ENCODE peak calls at places on chromosomes 7 and 10, in four cellular contexts. B is GM12878, U is K562, N is HepG2. E is an unnamed sample.

GRCh38 chr7:53272081-53272480 is 236.6 kb downstream of the POM121L12 start:
- DNase-seq in B (no peak), U (no peak), N (no peak), E (no peak)

GRCh38 chr7:96218844-96219243 is 103.1 kb downstream of the SLC25A13 start:
- DNase-seq in B (no peak), U (no peak), N (no peak), E (no peak)

GRCh38 chr7:139542308-139543151 is 19.0 kb downstream of the CLEC2L start:
- DNase-seq in B (no peak), U (peak), N (no peak), E (no peak)

GRCh38 chr7:7789551-7789988 is 71.2 kb upstream of the RPA3 start:
- DNase-seq in B (peak), U (no peak), N (no peak), E (no peak)

GRCh38 chr7:50481867-50482266 is 31.7 kb upstream of the FIGNL1 start:
- DNase-seq in B (no peak), U (no peak), N (no peak), E (no peak)

GRCh38 chr7:18357691-18358090 is 137.9 kb upstream of the HDAC9 start:
- DNase-seq in B (no peak), U (peak), N (no peak), E (no peak)

GRCh38 chr10:96502561-96503267 is 11.0 kb downstream of the TLL2 start:
- DNase-seq in B (no peak), U (no peak), N (no peak), E (no peak)

GRCh38 chr7:105136221-105136620 is 122.2 kb downstream of the KMT2E start:
- DNase-seq in B (no peak), U (no peak), N (peak), E (no peak)

GRCh38 chr10:22712959-22713852 is 1.2 kb downstream of the PIP4K2A start:
- DNase-seq in B (no peak), U (peak), N (peak), E (peak)

GRCh38 chr10:33157108-33157507 is 177.4 kb downstream of the NRP1 start:
- DNase-seq in B (no peak), U (no peak), N (no peak), E (no peak)

GRCh38 chr10:122510326-122510725 is 49.0 kb downstream of the HTRA1 start:
- DNase-seq in B (no peak), U (no peak), N (no peak), E (no peak)

GRCh38 chr10:14571866-14572507 is 202.7 kb downstream of the FAM107B start:
- DNase-seq in B (no peak), U (no peak), N (peak), E (no peak)

GRCh38 chr7:96067321-96067720 is 254.6 kb downstream of the SLC25A13 start:
- DNase-seq in B (no peak), U (no peak), N (no peak), E (no peak)

GRCh38 chr7:16754869-16755317 is 1.3 kb downstream of the TSPAN13 start:
- DNase-seq in B (no peak), U (no peak), N (no peak), E (no peak)

GRCh38 chr7:1601956-1602355 is 32.1 kb upstream of the PSMG3 start:
- DNase-seq in B (no peak), U (no peak), N (no peak), E (no peak)

GRCh38 chr10:20890491-20891337 is 6.4 kb downstream of the NEBL start:
- DNase-seq in B (no peak), U (no peak), N (no peak), E (no peak)

GRCh38 chr7:134623193-134623592 is 23.5 kb upstream of the BPGM start:
- DNase-seq in B (no peak), U (no peak), N (no peak), E (no peak)

GRCh38 chr7:39300276-39300675 is 265.9 kb upstream of the YAE1 start:
- DNase-seq in B (no peak), U (no peak), N (no peak), E (no peak)

GRCh38 chr10:6321880-6322279 is 119.1 kb downstream of the PFKFB3 start:
- DNase-seq in B (no peak), U (no peak), N (no peak), E (no peak)

GRCh38 chr10:132468651-132469050 is 68.9 kb upstream of the INPP5A start:
- DNase-seq in B (no peak), U (no peak), N (no peak), E (no peak)

GRCh38 chr10:119973261-119973660 is 80.7 kb downstream of the SEC23IP start:
- DNase-seq in B (peak), U (no peak), N (no peak), E (no peak)

GRCh38 chr10:130141878-130142277 is 5.7 kb downstream of the GLRX3 start:
- DNase-seq in B (no peak), U (no peak), N (no peak), E (no peak)

GRCh38 chr7:31814187-31814586 is 127.2 kb downstream of the PPP1R17 start:
- DNase-seq in B (no peak), U (no peak), N (peak), E (peak)

GRCh38 chr7:150631084-150631824 is 931 bp downstream of the GIMAP6 start:
- DNase-seq in B (peak), U (no peak), N (no peak), E (no peak)

GRCh38 chr7:55081067-55081853 is 62.4 kb downstream of the EGFR start:
- DNase-seq in B (no peak), U (no peak), N (no peak), E (no peak)

GRCh38 chr7:150610193-150610592 is 22.0 kb downstream of the GIMAP6 start:
- DNase-seq in B (no peak), U (no peak), N (no peak), E (no peak)

GRCh38 chr7:83731154-83731553 is 82.2 kb upstream of the SEMA3E start:
- DNase-seq in B (no peak), U (no peak), N (no peak), E (no peak)

GRCh38 chr7:91089382-91089963 is 174.8 kb upstream of the FZD1 start:
- DNase-seq in B (no peak), U (peak), N (peak), E (no peak)

GRCh38 chr7:91383186-91383585 is 119.0 kb downstream of the FZD1 start:
- DNase-seq in B (no peak), U (no peak), N (no peak), E (no peak)

GRCh38 chr7:110308791-110309190 is 782.1 kb upstream of the LRRN3 start:
- DNase-seq in B (no peak), U (no peak), N (no peak), E (no peak)

GRCh38 chr10:7797582-7797981 is 9.6 kb downstream of the ATP5F1C start:
- DNase-seq in B (no peak), U (peak), N (no peak), E (no peak)

GRCh38 chr7:64999165-65000004 is 7.1 kb downstream of the ERV3-1 start:
- DNase-seq in B (peak), U (peak), N (peak), E (no peak)

GRCh38 chr7:113606325-113606724 is 312.5 kb downstream of the PPP1R3A start:
- DNase-seq in B (no peak), U (no peak), N (no peak), E (no peak)

GRCh38 chr10:70319824-70320223 is 36.0 kb upstream of the NPFFR1 start:
- DNase-seq in B (no peak), U (no peak), N (no peak), E (no peak)

GRCh38 chr10:4568086-4568485 is 257.9 kb upstream of the AKR1E2 start:
- DNase-seq in B (no peak), U (no peak), N (no peak), E (no peak)
- TF ChIP-seq NR2C2 in B (no peak), U (no peak), N (no peak), E (no peak)

DNA sequence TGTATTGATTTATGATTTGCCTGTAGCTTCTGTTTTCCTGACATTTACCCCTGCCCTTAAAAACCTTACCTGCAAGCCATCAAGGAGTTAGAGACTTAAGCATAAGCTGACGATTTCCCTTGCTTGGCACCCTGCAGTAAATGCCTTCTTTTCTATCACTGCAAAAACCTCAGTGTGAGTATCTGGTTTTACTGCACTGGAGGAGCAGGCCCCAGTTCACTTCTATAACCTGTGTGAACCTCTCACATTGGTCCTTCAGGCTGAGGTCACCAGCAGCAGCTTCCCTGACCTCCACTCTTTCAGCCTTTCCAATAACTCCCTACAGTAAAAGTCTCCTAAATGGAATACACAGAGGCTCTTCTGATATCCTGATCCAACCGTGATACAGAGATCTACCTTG is 30.5 kb downstream of the NUP42 start:
- DNase-seq in B (no peak), U (no peak), N (no peak), E (no peak)
- TF ChIP-seq CTCF in B (no peak), U (no peak), N (no peak), E (no peak)

DNA sequence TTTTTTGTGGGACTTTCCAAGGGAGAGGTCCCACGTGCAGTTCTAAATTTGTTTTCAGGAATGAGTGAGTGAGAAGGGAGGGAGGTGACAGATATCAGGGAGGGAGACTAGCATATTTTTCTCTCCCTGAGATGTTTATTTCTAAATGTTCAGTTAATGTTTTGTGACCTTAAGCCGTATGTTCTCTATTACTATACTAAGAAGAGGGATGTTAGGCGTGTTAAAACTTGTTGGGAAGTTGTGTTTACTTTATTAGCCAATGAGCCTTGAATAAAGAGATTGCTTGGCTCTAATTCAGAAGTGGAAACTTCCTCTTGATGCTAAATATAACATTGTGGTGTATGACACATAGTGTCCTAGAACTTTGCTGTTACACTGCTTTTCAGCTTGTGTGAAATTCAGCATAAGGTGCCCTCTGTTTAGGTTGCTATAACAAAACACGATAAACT is 37.3 kb downstream of the DNAH11 start:
- DNase-seq in B (peak), U (no peak), N (no peak), E (no peak)
- TF ChIP-seq ATF3 in B (no peak), U (no peak), N (no peak), E (no peak)

GRCh38 chr7:101545441-101546190 is 83.5 kb downstream of the MYL10 start:
- DNase-seq in B (no peak), U (no peak), N (no peak), E (no peak)

GRCh38 chr7:101546308-101546936 is 82.7 kb downstream of the MYL10 start:
- DNase-seq in B (no peak), U (no peak), N (no peak), E (no peak)

GRCh38 chr7:101549734-101550133 is 79.4 kb downstream of the MYL10 start:
- DNase-seq in B (no peak), U (no peak), N (no peak), E (peak)

GRCh38 chr7:101547022-101547915 is 81.8 kb downstream of the MYL10 start:
- DNase-seq in B (no peak), U (no peak), N (no peak), E (no peak)

DNA sequence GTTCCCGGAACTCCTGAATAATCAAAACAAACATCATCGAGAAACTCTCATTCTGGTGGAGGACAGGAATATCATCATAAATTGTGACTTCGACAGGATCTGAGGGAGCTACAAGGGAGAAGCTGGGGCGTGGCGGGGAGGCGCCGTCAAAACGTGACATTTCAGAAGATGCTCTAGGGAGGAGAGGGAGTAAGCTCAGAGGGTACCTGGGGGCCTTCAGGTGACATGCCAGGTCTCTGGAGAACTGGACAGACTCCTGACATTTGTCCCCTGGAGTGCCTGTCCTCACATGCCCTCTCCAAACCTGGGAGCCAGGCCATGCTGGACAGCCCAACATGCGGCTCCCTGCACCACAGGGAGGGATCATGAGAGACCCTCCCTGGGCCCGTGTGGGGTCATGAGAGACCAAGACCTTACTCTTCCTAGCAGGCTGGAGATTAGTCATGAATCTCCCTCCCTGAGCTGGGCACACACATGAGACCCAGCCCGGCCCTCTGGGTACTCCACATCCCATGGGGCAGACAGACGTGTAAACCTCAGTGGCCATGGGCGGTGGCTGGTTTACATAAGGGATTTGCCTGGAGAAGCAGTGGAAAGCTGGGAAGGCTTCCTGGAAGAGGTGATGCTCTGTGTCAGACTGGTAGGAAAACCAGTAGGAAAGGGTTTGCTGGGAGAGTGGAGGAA is 81.0 kb downstream of the MYL10 start:
- DNase-seq in B (no peak), U (no peak), N (no peak), E (peak)
- TF ChIP-seq NR2C2 in B (no peak), U (no peak), N (no peak), E (no peak)

DNA sequence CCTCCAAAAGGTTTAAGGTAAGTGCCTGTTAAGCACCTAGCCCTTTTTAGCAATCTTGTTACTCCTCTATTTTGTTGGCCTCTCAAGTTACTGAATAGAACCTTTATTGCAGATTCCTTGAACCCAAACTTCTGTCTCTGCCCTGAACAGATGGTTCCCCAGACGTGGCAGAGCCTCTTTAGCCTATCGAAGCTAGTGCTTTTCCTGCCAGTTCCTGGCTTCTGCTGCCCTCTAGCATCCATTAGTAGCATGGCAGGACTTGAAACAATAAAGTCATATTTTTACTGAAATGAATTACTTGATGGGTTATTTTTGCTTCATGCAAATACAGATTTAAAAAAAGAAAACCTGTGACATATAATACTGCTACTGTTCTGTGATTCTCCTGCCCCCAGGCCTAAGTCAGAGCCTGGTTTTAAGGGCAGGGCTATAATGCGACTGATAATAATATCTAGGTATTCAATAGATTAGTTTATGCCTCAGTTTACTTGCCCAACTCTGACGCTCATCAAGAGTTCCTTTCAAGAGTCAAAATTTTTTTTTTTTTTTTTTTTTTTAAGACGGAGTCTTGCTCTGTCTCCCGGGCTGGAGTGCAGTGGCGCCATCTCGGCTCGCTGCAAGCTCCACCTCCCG is 84.3 kb upstream of the PHF14 start:
- DNase-seq in B (no peak), U (peak), N (peak), E (peak)
- TF ChIP-seq CTCF in B (peak), U (peak), N (peak), E (peak)

GRCh38 chr7:5230272-5231067 is 40.4 kb downstream of the WIPI2 start:
- DNase-seq in B (no peak), U (no peak), N (no peak), E (no peak)
- TF ChIP-seq ATF3 in B (no peak), U (no peak), N (no peak), E (no peak)

DNA sequence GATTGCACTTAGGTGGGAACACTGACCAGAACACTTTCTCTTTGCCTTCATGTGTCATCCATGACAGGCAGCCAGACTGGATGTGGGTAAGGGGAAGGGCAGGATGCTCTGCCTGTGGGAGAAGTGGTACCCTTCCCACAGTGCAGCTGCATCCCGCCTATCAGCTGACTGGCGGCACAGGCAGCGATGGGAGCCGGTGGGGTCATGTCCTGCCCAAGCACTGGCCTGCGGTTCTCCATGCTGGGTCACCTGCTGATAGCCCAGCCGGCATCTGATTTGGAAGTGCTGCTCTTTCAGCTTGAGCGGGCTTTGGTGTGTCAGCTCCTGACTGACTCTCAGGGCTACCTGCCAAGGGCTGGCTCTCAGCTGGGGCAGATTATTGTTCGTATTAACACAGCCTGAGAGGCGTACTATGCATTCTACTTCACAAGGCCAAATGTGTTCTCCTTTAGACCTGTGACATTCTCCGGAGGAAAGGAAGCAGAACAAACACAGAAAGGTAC is 105.2 kb upstream of the PDLIM1 start:
- DNase-seq in B (no peak), U (no peak), N (no peak), E (no peak)
- TF ChIP-seq NR2C2 in B (no peak), U (no peak), N (no peak), E (no peak)

E was measured in WTC11.